ENCODE peak calls at places on chromosomes 12 and 14, in five cellular contexts. K is H1, Z is neuronal stem cell, Y is H9, L is trophoblast cell. A is an unnamed sample.

GRCh38 chr14:75562048-75562447 is 16.4 kb upstream of the FLVCR2 start:
- DNase-seq in K (no peak), Z (no peak), Y (no peak), L (no peak), A (peak)

GRCh38 chr14:25056688-25057078 is 6.7 kb upstream of the STXBP6 start:
- DNase-seq in K (no peak), Z (no peak), Y (no peak), L (no peak), A (no peak)

GRCh38 chr14:75979071-75979571 is 2.7 kb downstream of the TGFB3 start:
- DNase-seq in K (no peak), Z (no peak), Y (peak), L (no peak), A (peak)

GRCh38 chr14:36423430-36423829 is 96.6 kb downstream of the NKX2-1 start:
- DNase-seq in K (no peak), Z (peak), Y (no peak), L (no peak), A (no peak)

GRCh38 chr14:64503184-64503433 is 529 bp downstream of the ZBTB25 start:
- DNase-seq in K (no peak), Z (no peak), Y (no peak), L (no peak), A (no peak)

GRCh38 chr12:112988224-112988623 is 9.9 kb downstream of the OAS2 start:
- DNase-seq in K (no peak), Z (no peak), Y (no peak), L (no peak), A (no peak)

GRCh38 chr12:132284618-132285310 is 44.6 kb downstream of the GALNT9 start:
- DNase-seq in K (no peak), Z (no peak), Y (peak), L (no peak), A (no peak)

GRCh38 chr12:88994537-88994936 is 357.8 kb downstream of the DUSP6 start:
- DNase-seq in K (no peak), Z (no peak), Y (no peak), L (no peak), A (no peak)

GRCh38 chr12:113697646-113698504 is 226.2 kb upstream of the LHX5 start:
- DNase-seq in K (peak), Z (no peak), Y (peak), L (no peak), A (no peak)

GRCh38 chr14:68792022-68792829 is 641 bp downstream of the ZFP36L1 start:
- DNase-seq in K (no peak), Z (no peak), Y (no peak), L (no peak), A (no peak)

GRCh38 chr12:58847876-58848600 is 72.3 kb downstream of the LRIG3 start:
- DNase-seq in K (no peak), Z (no peak), Y (no peak), L (no peak), A (no peak)

DNA sequence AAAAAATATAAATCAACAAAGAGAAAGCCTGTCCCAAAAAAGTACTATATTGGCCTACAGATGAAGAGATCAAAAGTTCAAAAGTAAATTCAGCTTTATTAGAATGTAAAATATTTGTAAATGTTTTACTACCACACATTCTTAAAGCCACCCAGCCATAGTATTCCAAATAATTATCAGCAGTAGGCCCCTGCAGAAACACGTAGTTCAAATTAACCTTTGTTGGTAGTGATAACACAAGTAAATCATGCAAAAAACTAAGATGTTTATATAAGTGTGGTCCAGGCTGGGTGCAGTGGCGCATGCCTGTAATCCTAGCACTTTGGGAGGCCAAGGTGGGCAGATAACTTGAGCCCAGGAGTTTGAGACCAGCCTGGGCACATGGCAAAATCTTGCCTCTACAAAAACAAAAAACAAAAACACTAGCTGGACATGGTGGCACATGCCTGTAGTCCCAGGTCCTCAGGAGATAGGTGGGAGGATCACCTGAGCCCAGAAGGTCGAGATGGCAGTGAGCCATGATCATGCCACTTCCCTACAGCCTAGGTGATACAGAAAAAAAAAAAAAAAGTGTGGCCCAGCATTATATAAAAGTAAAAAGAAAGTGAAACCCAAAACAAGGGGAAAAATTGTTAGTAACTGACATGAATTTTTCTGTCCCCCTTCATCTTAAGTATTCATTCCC is 17.9 kb downstream of the SPTLC2 start:
- DNase-seq in K (no peak), Z (no peak), Y (no peak), L (no peak), A (no peak)
- H3K9ac ChIP-seq in K (no peak), Z (no peak), Y (no peak), L (no peak), A (peak)

GRCh38 chr12:104478396-104479140 is 21.8 kb downstream of the CHST11 start:
- DNase-seq in K (no peak), Z (no peak), Y (no peak), L (no peak), A (peak)
- H2BK120ac ChIP-seq in K (no peak), Z (no peak), Y (no peak), L (no peak), A (peak)

GRCh38 chr12:25322351-25322750 is 71.6 kb upstream of the KRAS start:
- DNase-seq in K (no peak), Z (no peak), Y (no peak), L (no peak), A (no peak)

GRCh38 chr12:25321772-25322171 is 71.0 kb upstream of the KRAS start:
- DNase-seq in K (no peak), Z (no peak), Y (no peak), L (no peak), A (no peak)

GRCh38 chr12:25317553-25317952 is 66.8 kb upstream of the KRAS start:
- DNase-seq in K (no peak), Z (no peak), Y (no peak), L (no peak), A (no peak)

GRCh38 chr12:25320123-25321006 is 69.6 kb upstream of the KRAS start:
- DNase-seq in K (no peak), Z (no peak), Y (no peak), L (no peak), A (no peak)

GRCh38 chr12:25319233-25319984 is 68.7 kb upstream of the KRAS start:
- DNase-seq in K (no peak), Z (no peak), Y (no peak), L (no peak), A (no peak)
- H2BK12ac ChIP-seq in K (no peak), Z (no peak), Y (no peak), L (no peak), A (no peak)

GRCh38 chr14:93042968-93043940 is 72.5 kb downstream of the ITPK1 start:
- DNase-seq in K (no peak), Z (no peak), Y (no peak), L (peak), A (no peak)
- H3K9ac ChIP-seq in K (no peak), Z (no peak), Y (no peak), L (no peak), A (no peak)

GRCh38 chr14:53408175-53408879 is 255.2 kb upstream of the DDHD1 start:
- DNase-seq in K (no peak), Z (no peak), Y (no peak), L (no peak), A (no peak)
- H2BK120ac ChIP-seq in K (no peak), Z (no peak), Y (no peak), L (no peak), A (no peak)

DNA sequence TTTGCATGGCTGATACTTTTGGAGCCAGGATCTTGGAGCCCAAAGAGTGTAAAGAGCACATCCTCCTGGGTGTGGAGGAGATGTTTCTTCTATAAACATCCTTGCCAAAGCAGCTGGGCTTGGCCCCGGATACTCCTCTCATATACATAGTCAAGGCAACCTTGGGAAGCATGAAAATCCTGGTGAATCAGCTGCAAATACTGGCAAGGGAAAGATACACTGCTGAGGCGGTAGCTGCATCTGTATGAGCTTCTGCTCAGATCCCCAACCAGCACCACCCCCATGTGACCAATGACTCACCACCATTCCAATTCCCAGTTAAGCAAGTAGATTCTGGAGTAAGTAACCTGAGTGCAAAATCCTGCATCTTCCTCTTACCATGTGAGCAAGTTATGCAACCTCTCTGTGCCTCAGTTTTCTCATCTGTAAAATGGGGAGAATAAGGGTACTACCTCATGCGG is 567.4 kb downstream of the MED13L start:
- DNase-seq in K (no peak), Z (no peak), Y (no peak), L (peak), A (peak)
- H2BK12ac ChIP-seq in K (no peak), Z (no peak), Y (no peak), L (no peak), A (no peak)

DNA sequence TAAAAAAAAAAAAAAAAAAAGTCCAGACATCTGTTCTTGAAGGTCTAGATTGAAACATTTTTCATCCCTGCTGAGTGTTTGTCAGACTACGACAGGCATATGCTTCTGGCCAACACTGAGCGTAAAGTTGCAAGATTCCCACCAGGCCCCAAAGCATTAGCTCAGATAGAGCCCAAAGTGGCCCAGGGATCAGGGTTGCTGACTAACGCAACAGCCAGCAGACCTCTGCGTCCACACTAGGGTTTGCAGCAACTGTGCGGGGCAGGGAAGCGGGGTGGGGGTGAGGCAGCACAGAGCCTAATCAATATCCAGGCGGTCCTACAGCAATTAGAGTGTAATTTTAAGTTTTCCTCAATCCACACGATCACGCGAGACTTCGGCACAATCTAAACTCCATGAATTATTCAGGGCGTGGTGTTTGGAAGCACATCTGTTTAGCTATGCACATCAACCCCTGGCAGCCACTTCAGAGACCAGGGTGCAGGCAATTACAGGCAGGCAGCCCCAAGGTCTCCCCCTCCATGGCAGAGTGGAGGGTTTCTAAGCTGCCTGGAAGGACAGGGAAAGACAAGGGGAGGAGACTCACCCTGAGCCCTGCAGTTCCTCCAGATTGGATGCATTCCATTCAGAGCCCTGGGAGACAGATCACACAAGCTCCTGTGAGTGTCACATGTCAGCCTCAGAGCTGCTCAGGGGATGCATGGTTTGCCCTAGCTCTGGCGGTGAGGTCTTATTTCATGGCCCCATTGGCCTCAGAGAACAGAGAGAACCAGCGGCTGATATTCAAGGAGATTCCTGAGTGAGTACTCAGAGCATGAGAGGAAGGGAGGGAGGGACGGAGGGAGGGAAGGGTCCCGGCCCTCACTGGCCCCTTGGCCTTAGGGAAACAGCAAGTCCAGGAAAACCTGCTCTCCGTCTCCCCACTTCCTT is 55.4 kb downstream of the SSH1 start:
- DNase-seq in K (peak), Z (peak), Y (peak), L (no peak), A (peak)
- H3K9ac ChIP-seq in K (no peak), Z (no peak), Y (no peak), L (peak), A (peak)

DNA sequence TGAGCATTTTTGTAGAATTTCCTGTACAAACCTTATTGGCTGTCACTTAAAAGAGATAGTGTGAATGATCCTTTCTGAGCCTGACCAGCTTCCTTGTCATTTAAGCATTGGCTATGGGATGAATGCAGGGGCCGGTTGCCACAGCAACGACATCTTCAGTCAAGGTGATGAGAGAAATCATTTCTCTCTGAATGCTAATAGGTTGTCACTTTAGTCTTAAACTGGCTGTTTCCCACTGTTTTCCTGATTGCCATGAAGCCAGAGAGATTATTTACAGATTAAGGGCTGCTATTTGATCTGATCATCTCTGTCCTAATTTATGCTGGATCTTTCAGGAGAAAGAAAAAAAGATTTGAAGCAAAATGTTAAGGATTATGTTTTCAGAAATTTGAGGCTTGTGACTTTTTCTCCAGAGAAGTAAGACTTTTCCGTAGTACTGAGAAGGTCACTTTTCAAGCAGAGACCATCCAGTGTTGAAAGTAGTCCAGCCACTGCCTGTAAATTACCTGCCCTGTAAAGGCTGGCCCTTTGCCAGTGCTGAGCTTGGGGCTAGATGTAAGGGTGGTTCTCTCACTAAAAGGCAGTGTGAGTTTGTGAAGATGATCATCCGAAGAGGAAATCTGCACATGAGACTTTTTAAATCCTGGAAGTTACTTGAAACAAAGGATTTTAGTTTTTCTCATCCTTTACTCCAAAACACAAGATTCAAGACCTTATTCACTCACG is 235.6 kb downstream of the DACT1 start:
- DNase-seq in K (no peak), Z (no peak), Y (no peak), L (no peak), A (no peak)
- H2BK120ac ChIP-seq in K (no peak), Z (no peak), Y (no peak), L (no peak), A (no peak)

DNA sequence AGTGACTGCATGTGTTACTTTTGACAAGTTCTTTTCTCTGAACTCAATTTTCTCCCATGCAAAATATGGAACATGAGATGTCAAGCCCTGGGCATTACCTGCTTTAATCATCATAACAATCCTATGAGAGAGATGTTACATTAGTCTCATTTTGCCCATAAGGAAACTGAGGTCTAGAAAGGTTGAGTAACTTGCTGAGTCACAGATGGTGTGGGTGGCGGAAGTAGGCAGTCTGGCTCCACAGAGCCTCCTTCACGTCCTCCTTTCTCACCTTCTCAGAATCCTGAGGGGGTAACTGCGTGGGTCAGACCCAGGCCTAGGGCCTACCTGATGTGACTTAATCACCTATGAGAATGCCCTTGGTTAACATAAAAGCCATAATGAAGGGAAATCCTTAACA is 50.7 kb downstream of the TMTC1 start:
- DNase-seq in K (no peak), Z (no peak), Y (no peak), L (no peak), A (no peak)
- H2BK12ac ChIP-seq in K (no peak), Z (no peak), Y (no peak), L (no peak), A (no peak)

GRCh38 chr12:130879781-130880389 is 8.0 kb downstream of the RAN start:
- DNase-seq in K (no peak), Z (no peak), Y (peak), L (no peak), A (no peak)
- H3K9ac ChIP-seq in K (no peak), Z (no peak), Y (no peak), L (no peak), A (peak)

A was measured in mesenchymal stem cell.